ENCODE peak calls at places on chromosomes 6 and 20, in four cellular contexts. R is bronchial epithelial cell, L is sigmoid colon, G is CD14-positive monocyte. B is an unnamed sample.
A peak's percentile ranks its signal among the peaks of the same experiment; 100 is the strongest.

GRCh38 chr6:149489967-149490366 is 5.2 kb upstream of the ZC3H12D start:
- DNase-seq in R (no peak), L (no peak), G (no peak), B (no peak)

GRCh38 chr20:51402201-51402600 is 140.3 kb downstream of the NFATC2 start:
- DNase-seq in R (no peak), L (no peak), G (no peak), B (no peak)

GRCh38 chr20:31476648-31477220 is 1.6 kb downstream of the REM1 start:
- DNase-seq in R (no peak), L (no peak), G (no peak), B (no peak)

GRCh38 chr20:18091624-18092023 is 33.9 kb upstream of the OVOL2 start:
- DNase-seq in R (peak; percentile 24), L (no peak), G (no peak), B (no peak)

GRCh38 chr6:49933526-49933925 is 30.4 kb downstream of the DEFB114 start:
- DNase-seq in R (no peak), L (no peak), G (no peak), B (no peak)

GRCh38 chr20:59400666-59401065 is 100.3 kb downstream of the EDN3 start:
- DNase-seq in R (no peak), L (no peak), G (no peak), B (no peak)

GRCh38 chr6:9085054-9085746 is 649.9 kb upstream of the SLC35B3 start:
- DNase-seq in R (no peak), L (no peak), G (no peak), B (no peak)

GRCh38 chr6:20362623-20363022 is 39.1 kb upstream of the E2F3 start:
- DNase-seq in R (no peak), L (no peak), G (no peak), B (no peak)

GRCh38 chr20:43387737-43388136 is 70.0 kb upstream of the SRSF6 start:
- DNase-seq in R (no peak), L (no peak), G (no peak), B (no peak)

GRCh38 chr6:163804991-163805390 is 390.5 kb downstream of the QKI start:
- DNase-seq in R (no peak), L (no peak), G (no peak), B (no peak)

GRCh38 chr20:24700166-24700860 is 230.9 kb downstream of the SYNDIG1 start:
- DNase-seq in R (no peak), L (peak; percentile 40), G (no peak), B (no peak)

GRCh38 chr6:100856146-100856545 is 25.0 kb downstream of the ASCC3 start:
- DNase-seq in R (no peak), L (no peak), G (no peak), B (no peak)

GRCh38 chr6:112443666-112444065 is 96.5 kb downstream of the RFPL4B start:
- DNase-seq in R (no peak), L (peak; percentile 84), G (no peak), B (no peak)

GRCh38 chr6:33905081-33905609 is 101.3 kb upstream of the MLN start:
- DNase-seq in R (peak; percentile 18), L (no peak), G (no peak), B (no peak)

GRCh38 chr20:10667077-10667401 is 6.8 kb downstream of the JAG1 start:
- DNase-seq in R (peak; percentile 57), L (no peak), G (no peak), B (no peak)

GRCh38 chr6:150290429-150290828 is 78.4 kb upstream of the IYD start:
- DNase-seq in R (peak; percentile 96), L (no peak), G (no peak), B (no peak)

GRCh38 chr6:37155394-37156312 is 14.3 kb upstream of the PIM1 start:
- DNase-seq in R (no peak), L (no peak), G (no peak), B (no peak)

GRCh38 chr6:134589512-134589911 is 271.6 kb upstream of the SGK1 start:
- DNase-seq in R (peak; percentile 99), L (no peak), G (no peak), B (no peak)

B was measured in NCI-H1694.